ENCODE peak calls at places on chromosomes 16 and 17, in five cellular contexts. One of them, this sample, is unnamed.
A peak's percentile ranks its signal among the peaks of the same experiment; 100 is the strongest.

GRCh38 chr17:40070895-40071719 is 8.3 kb downstream of the THRA start:
- DNase-seq in neural progenitor cell: peak; percentile 54
- DNase-seq in AG04450: no peak
- DNase-seq in left ventricle myocardium inferior: peak; percentile 69
- DNase-seq in AG10803: no peak
- DNase-seq in this sample: no peak

GRCh38 chr17:80262775-80263244 is 2.2 kb downstream of the RNF213 start:
- DNase-seq in left ventricle myocardium inferior: no peak
- DNase-seq in neural progenitor cell: no peak
- DNase-seq in AG04450: no peak
- DNase-seq in AG10803: no peak
- DNase-seq in this sample: no peak

GRCh38 chr16:31108035-31108793 is at the start of gene BCKDK:
- DNase-seq in AG10803: peak; percentile 68
- DNase-seq in neural progenitor cell: peak; percentile 83
- DNase-seq in AG04450: no peak
- DNase-seq in left ventricle myocardium inferior: peak; percentile 87
- DNase-seq in this sample: peak; percentile 88

GRCh38 chr16:16019488-16019887 is 70.1 kb downstream of the ABCC1 start:
- DNase-seq in left ventricle myocardium inferior: no peak
- DNase-seq in neural progenitor cell: no peak
- DNase-seq in AG04450: no peak
- DNase-seq in AG10803: peak; percentile 80
- DNase-seq in this sample: no peak

GRCh38 chr17:5526821-5527598 is 40.6 kb downstream of the MIS12 start:
- DNase-seq in AG04450: peak; percentile 91
- DNase-seq in left ventricle myocardium inferior: peak; percentile 67
- DNase-seq in neural progenitor cell: peak; percentile 26
- DNase-seq in AG10803: peak; percentile 97
- DNase-seq in this sample: peak; percentile 2

GRCh38 chr16:84689126-84689525 is 10.7 kb upstream of the USP10 start:
- DNase-seq in neural progenitor cell: no peak
- DNase-seq in left ventricle myocardium inferior: no peak
- DNase-seq in AG10803: peak; percentile 93
- DNase-seq in AG04450: peak; percentile 83
- DNase-seq in this sample: no peak

GRCh38 chr17:27456681-27457404 is 595 bp downstream of the KSR1 start:
- DNase-seq in AG04450: no peak
- DNase-seq in left ventricle myocardium inferior: peak; percentile 20
- DNase-seq in neural progenitor cell: peak; percentile 32
- DNase-seq in AG10803: no peak
- DNase-seq in this sample: no peak

GRCh38 chr16:83926726-83927397 is 26.2 kb upstream of the OSGIN1 start:
- DNase-seq in neural progenitor cell: peak; percentile 85
- DNase-seq in AG04450: peak; percentile 30
- DNase-seq in AG10803: peak; percentile 61
- DNase-seq in left ventricle myocardium inferior: peak; percentile 63
- DNase-seq in this sample: peak; percentile 54

GRCh38 chr16:47229651-47230050 is 85.9 kb upstream of the NETO2 start:
- DNase-seq in AG04450: no peak
- DNase-seq in left ventricle myocardium inferior: no peak
- DNase-seq in neural progenitor cell: no peak
- DNase-seq in AG10803: no peak
- DNase-seq in this sample: no peak

GRCh38 chr16:59848314-59848713 is 1114.2 kb upstream of the GOT2 start:
- DNase-seq in AG04450: no peak
- DNase-seq in AG10803: peak; percentile 49
- DNase-seq in neural progenitor cell: no peak
- DNase-seq in left ventricle myocardium inferior: no peak
- DNase-seq in this sample: no peak

GRCh38 chr16:3022208-3022696 is 1.5 kb downstream of the HCFC1R1 start:
- DNase-seq in neural progenitor cell: peak; percentile 81
- DNase-seq in AG04450: peak; percentile 92
- DNase-seq in AG10803: peak; percentile 96
- DNase-seq in left ventricle myocardium inferior: peak; percentile 88
- DNase-seq in this sample: no peak

GRCh38 chr17:81950501-81950900 is 3.5 kb upstream of the MYADML2 start:
- DNase-seq in left ventricle myocardium inferior: no peak
- DNase-seq in AG04450: no peak
- DNase-seq in neural progenitor cell: no peak
- DNase-seq in AG10803: no peak
- DNase-seq in this sample: no peak

GRCh38 chr17:20066253-20066652 is 57.1 kb downstream of the SPECC1 start:
- DNase-seq in AG10803: peak; percentile 92
- DNase-seq in left ventricle myocardium inferior: peak; percentile 49
- DNase-seq in neural progenitor cell: no peak
- DNase-seq in AG04450: peak; percentile 74
- DNase-seq in this sample: no peak

GRCh38 chr16:82874251-82874650 is 247.5 kb downstream of the CDH13 start:
- DNase-seq in left ventricle myocardium inferior: no peak
- DNase-seq in AG04450: no peak
- DNase-seq in AG10803: peak; percentile 34
- DNase-seq in neural progenitor cell: no peak
- DNase-seq in this sample: no peak

GRCh38 chr16:1580956-1581355 is 30.9 kb downstream of the IFT140 start:
- DNase-seq in AG10803: no peak
- DNase-seq in AG04450: no peak
- DNase-seq in left ventricle myocardium inferior: no peak
- DNase-seq in neural progenitor cell: no peak
- DNase-seq in this sample: no peak

GRCh38 chr16:55495616-55496289 is 13.1 kb upstream of the LPCAT2 start:
- DNase-seq in left ventricle myocardium inferior: no peak
- DNase-seq in neural progenitor cell: no peak
- DNase-seq in AG04450: no peak
- DNase-seq in AG10803: peak; percentile 93
- DNase-seq in this sample: no peak

GRCh38 chr16:57592591-57593003 is 35.8 kb upstream of the ADGRG1 start:
- DNase-seq in left ventricle myocardium inferior: no peak
- DNase-seq in AG04450: no peak
- DNase-seq in AG10803: no peak
- DNase-seq in neural progenitor cell: no peak
- DNase-seq in this sample: peak; percentile 64

GRCh38 chr16:87125206-87126155 is 191.7 kb downstream of the C16orf95 start:
- DNase-seq in left ventricle myocardium inferior: no peak
- DNase-seq in neural progenitor cell: no peak
- DNase-seq in AG04450: no peak
- DNase-seq in AG10803: no peak
- DNase-seq in this sample: no peak

GRCh38 chr17:71409712-71410111 is 711.1 kb upstream of the SOX9 start:
- DNase-seq in left ventricle myocardium inferior: no peak
- DNase-seq in AG04450: no peak
- DNase-seq in neural progenitor cell: no peak
- DNase-seq in AG10803: peak; percentile 96
- DNase-seq in this sample: no peak

GRCh38 chr17:74522381-74523090 is 8.7 kb downstream of the CD300LB start:
- DNase-seq in neural progenitor cell: no peak
- DNase-seq in AG04450: no peak
- DNase-seq in AG10803: no peak
- DNase-seq in left ventricle myocardium inferior: no peak
- DNase-seq in this sample: no peak

GRCh38 chr17:4326608-4327007 is 39.9 kb downstream of the UBE2G1 start:
- DNase-seq in neural progenitor cell: no peak
- DNase-seq in AG04450: no peak
- DNase-seq in left ventricle myocardium inferior: no peak
- DNase-seq in AG10803: no peak
- DNase-seq in this sample: no peak

GRCh38 chr17:31492880-31493655 is 101.6 kb downstream of the RAB11FIP4 start:
- DNase-seq in left ventricle myocardium inferior: peak; percentile 59
- DNase-seq in neural progenitor cell: no peak
- DNase-seq in AG04450: no peak
- DNase-seq in AG10803: no peak
- DNase-seq in this sample: peak; percentile 75

GRCh38 chr16:67386861-67387455 is 6.3 kb downstream of the TPPP3 start:
- DNase-seq in left ventricle myocardium inferior: no peak
- DNase-seq in AG10803: no peak
- DNase-seq in neural progenitor cell: no peak
- DNase-seq in AG04450: no peak
- DNase-seq in this sample: no peak

GRCh38 chr17:58706351-58707140 is 14.1 kb downstream of the RAD51C start:
- DNase-seq in left ventricle myocardium inferior: no peak
- DNase-seq in AG04450: no peak
- DNase-seq in neural progenitor cell: no peak
- DNase-seq in AG10803: no peak
- DNase-seq in this sample: peak; percentile 54

GRCh38 chr17:71628306-71628705 is 492.5 kb upstream of the SOX9 start:
- DNase-seq in AG10803: no peak
- DNase-seq in neural progenitor cell: no peak
- DNase-seq in left ventricle myocardium inferior: no peak
- DNase-seq in AG04450: no peak
- DNase-seq in this sample: no peak

GRCh38 chr17:8632087-8632486 is 1.6 kb upstream of the MYH10 start:
- DNase-seq in AG10803: no peak
- DNase-seq in neural progenitor cell: peak; percentile 36
- DNase-seq in left ventricle myocardium inferior: no peak
- DNase-seq in AG04450: no peak
- DNase-seq in this sample: no peak

GRCh38 chr17:38873646-38874380 is 4.0 kb downstream of the LASP1 start:
- DNase-seq in AG04450: no peak
- DNase-seq in left ventricle myocardium inferior: no peak
- DNase-seq in neural progenitor cell: peak; percentile 4
- DNase-seq in AG10803: no peak
- DNase-seq in this sample: no peak

GRCh38 chr17:78532311-78532710 is 44.9 kb downstream of the DNAH17 start:
- DNase-seq in AG04450: no peak
- DNase-seq in left ventricle myocardium inferior: no peak
- DNase-seq in AG10803: no peak
- DNase-seq in neural progenitor cell: no peak
- DNase-seq in this sample: no peak

GRCh38 chr16:10929853-10930754 is 12.2 kb downstream of the DEXI start:
- DNase-seq in left ventricle myocardium inferior: no peak
- DNase-seq in neural progenitor cell: no peak
- DNase-seq in AG04450: no peak
- DNase-seq in AG10803: no peak
- DNase-seq in this sample: no peak

GRCh38 chr17:74117999-74118421 is 85.5 kb upstream of the RPL38 start:
- DNase-seq in left ventricle myocardium inferior: no peak
- DNase-seq in AG04450: no peak
- DNase-seq in AG10803: no peak
- DNase-seq in neural progenitor cell: peak; percentile 44
- DNase-seq in this sample: no peak

DNA sequence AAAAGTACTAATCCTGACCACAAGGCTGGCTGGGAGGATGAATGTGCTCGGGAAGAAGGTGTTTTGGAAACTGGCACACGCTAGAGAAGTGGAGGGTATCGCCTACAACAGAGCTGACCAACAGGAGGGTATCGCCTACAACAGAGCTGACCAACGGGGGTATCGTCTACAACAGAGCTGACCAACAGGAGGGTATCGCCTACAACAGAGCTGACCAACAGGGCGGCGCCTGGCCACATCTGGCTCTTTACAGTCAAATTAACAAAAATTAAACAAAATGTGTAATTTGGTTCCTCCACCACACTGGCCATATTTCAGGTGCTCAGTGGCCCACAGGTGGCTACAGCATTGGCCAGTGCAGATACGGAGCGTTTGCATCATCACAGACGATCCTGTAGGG is 153.5 kb downstream of the CMIP start:
- DNase-seq in neural progenitor cell: no peak
- DNase-seq in AG10803: no peak
- DNase-seq in AG04450: no peak
- DNase-seq in left ventricle myocardium inferior: no peak
- DNase-seq in this sample: no peak
- TF ChIP-seq CTCF in neural progenitor cell: peak; percentile 19
- TF ChIP-seq CTCF in AG10803: no peak
- TF ChIP-seq CTCF in AG04450: no peak
- TF ChIP-seq CTCF in left ventricle myocardium inferior: no peak
- TF ChIP-seq CTCF in this sample: no peak

GRCh38 chr17:17692353-17693252 is 11.3 kb downstream of the RAI1 start:
- DNase-seq in neural progenitor cell: no peak
- DNase-seq in AG10803: no peak
- DNase-seq in left ventricle myocardium inferior: no peak
- DNase-seq in AG04450: no peak
- DNase-seq in this sample: no peak
- H3K4me3 ChIP-seq in neural progenitor cell: peak overlapping the region; percentile 24
- H3K4me3 ChIP-seq in AG10803: no peak overlapping the region
- H3K4me3 ChIP-seq in left ventricle myocardium inferior: no peak overlapping the region
- H3K4me3 ChIP-seq in AG04450: no peak overlapping the region
- H3K4me3 ChIP-seq in this sample: peak overlapping the region; percentile 36

GRCh38 chr17:45948881-45949624 is 50.0 kb upstream of the STH start:
- DNase-seq in AG10803: peak; percentile 48
- DNase-seq in AG04450: peak; percentile 4
- DNase-seq in left ventricle myocardium inferior: peak; percentile 78
- DNase-seq in neural progenitor cell: peak; percentile 86
- DNase-seq in this sample: peak; percentile 56
- TF ChIP-seq CTCF in AG10803: peak; percentile 61
- TF ChIP-seq CTCF in AG04450: peak; percentile 83
- TF ChIP-seq CTCF in left ventricle myocardium inferior: peak; percentile 87
- TF ChIP-seq CTCF in neural progenitor cell: peak; percentile 71
- TF ChIP-seq CTCF in this sample: peak; percentile 74

GRCh38 chr17:76562734-76563148 is 22.9 kb downstream of the PRCD start:
- DNase-seq in AG04450: peak; percentile 72
- DNase-seq in AG10803: peak; percentile 88
- DNase-seq in left ventricle myocardium inferior: no peak
- DNase-seq in neural progenitor cell: no peak
- DNase-seq in this sample: no peak

GRCh38 chr17:76561332-76561731 is 21.5 kb downstream of the PRCD start:
- DNase-seq in left ventricle myocardium inferior: no peak
- DNase-seq in AG04450: no peak
- DNase-seq in AG10803: no peak
- DNase-seq in neural progenitor cell: no peak
- DNase-seq in this sample: peak; percentile 77

GRCh38 chr17:76560036-76560876 is 20.4 kb downstream of the PRCD start:
- DNase-seq in AG10803: no peak
- DNase-seq in left ventricle myocardium inferior: no peak
- DNase-seq in neural progenitor cell: no peak
- DNase-seq in AG04450: no peak
- DNase-seq in this sample: peak; percentile 25

GRCh38 chr17:76560877-76561221 is 21.0 kb downstream of the PRCD start:
- DNase-seq in neural progenitor cell: no peak
- DNase-seq in AG04450: no peak
- DNase-seq in AG10803: no peak
- DNase-seq in left ventricle myocardium inferior: no peak
- DNase-seq in this sample: peak; percentile 43

DNA sequence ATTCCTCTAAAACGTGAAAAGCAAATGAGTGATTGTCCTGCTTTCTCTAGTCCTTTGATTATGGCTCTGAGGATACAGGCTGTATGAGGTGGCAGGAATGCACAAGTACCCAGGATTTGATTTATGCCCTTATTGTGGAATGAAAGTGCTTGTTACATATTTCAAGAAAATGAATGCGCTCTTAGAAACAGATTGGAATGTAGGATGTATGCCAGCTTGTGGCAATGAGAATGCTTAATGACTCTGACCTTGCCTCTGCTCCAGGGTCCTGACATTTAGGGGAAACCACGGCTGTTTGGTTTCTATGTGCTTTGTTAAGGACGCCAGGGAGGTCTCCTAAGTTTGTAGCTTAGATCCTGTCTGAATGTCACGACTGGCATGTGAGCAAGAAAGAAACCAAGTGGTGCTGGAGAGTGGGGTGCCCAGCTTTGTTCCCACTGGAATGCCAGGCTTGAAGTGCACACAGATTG is 22.0 kb downstream of the PRCD start:
- DNase-seq in neural progenitor cell: no peak
- DNase-seq in AG04450: no peak
- DNase-seq in left ventricle myocardium inferior: no peak
- DNase-seq in AG10803: peak; percentile 89
- DNase-seq in this sample: no peak
- H3K4me3 ChIP-seq in neural progenitor cell: no peak overlapping the region
- H3K4me3 ChIP-seq in AG04450: peak overlapping the region; percentile 1
- H3K4me3 ChIP-seq in left ventricle myocardium inferior: no peak overlapping the region
- H3K4me3 ChIP-seq in AG10803: no peak overlapping the region
- H3K4me3 ChIP-seq in this sample: no peak overlapping the region

GRCh38 chr17:2776589-2777241 is 19.5 kb upstream of the RAP1GAP2 start:
- DNase-seq in AG04450: no peak
- DNase-seq in AG10803: no peak
- DNase-seq in left ventricle myocardium inferior: no peak
- DNase-seq in neural progenitor cell: peak; percentile 85
- DNase-seq in this sample: no peak
- TF ChIP-seq CTCF in AG04450: no peak
- TF ChIP-seq CTCF in AG10803: no peak
- TF ChIP-seq CTCF in left ventricle myocardium inferior: no peak
- TF ChIP-seq CTCF in neural progenitor cell: no peak
- TF ChIP-seq CTCF in this sample: no peak